ENCODE peak calls at places on chromosome 1, in four cellular contexts. Z is NB4, A is esophagus squamous epithelium, H is testis. W is an unnamed sample.
A peak's percentile ranks its signal among the peaks of the same experiment; 100 is the strongest.

GRCh38 chr1:101130673-101131072 is 105.1 kb upstream of the DPH5 start:
- DNase-seq in Z (no peak), A (no peak), H (no peak), W (no peak)

GRCh38 chr1:151968058-151968457 is 25.6 kb downstream of the S100A10 start:
- DNase-seq in Z (peak; percentile 72), A (no peak), H (peak; percentile 42), W (peak; percentile 53)

GRCh38 chr1:39694026-39694425 is 2.8 kb upstream of the HPCAL4 start:
- DNase-seq in Z (no peak), A (no peak), H (no peak), W (no peak)

GRCh38 chr1:5904551-5904950 is 87.7 kb downstream of the NPHP4 start:
- DNase-seq in Z (no peak), A (no peak), H (no peak), W (no peak)

GRCh38 chr1:48236716-48237470 is 14.4 kb downstream of the SLC5A9 start:
- DNase-seq in Z (peak; percentile 37), A (no peak), H (no peak), W (no peak)

GRCh38 chr1:160114085-160114484 is 1.5 kb upstream of the ATP1A2 start:
- DNase-seq in Z (no peak), A (no peak), H (no peak), W (no peak)

GRCh38 chr1:52424757-52425265 is 20.4 kb downstream of the PRPF38A start:
- DNase-seq in Z (peak; percentile 57), A (no peak), H (no peak), W (no peak)

GRCh38 chr1:220874201-220874655 is 5.0 kb upstream of the HLX start:
- DNase-seq in Z (peak; percentile 61), A (no peak), H (no peak), W (peak; percentile 55)

GRCh38 chr1:107652976-107653375 is 312.0 kb downstream of the VAV3 start:
- DNase-seq in Z (no peak), A (no peak), H (no peak), W (no peak)

GRCh38 chr1:67803380-67804279 is 29.6 kb downstream of the GNG12 start:
- DNase-seq in Z (no peak), A (no peak), H (no peak), W (no peak)

GRCh38 chr1:42172394-42173133 is 8.0 kb upstream of the GUCA2A start:
- DNase-seq in Z (no peak), A (no peak), H (peak; percentile 45), W (peak; percentile 56)

GRCh38 chr1:14778882-14779594 is 180.6 kb downstream of the KAZN start:
- DNase-seq in Z (peak; percentile 88), A (no peak), H (peak; percentile 48), W (peak; percentile 47)

GRCh38 chr1:44377925-44378784 is 23.1 kb upstream of the ERI3 start:
- DNase-seq in Z (peak; percentile 61), A (no peak), H (peak; percentile 57), W (peak; percentile 57)

GRCh38 chr1:98133151-98133550 is 212.3 kb upstream of the DPYD start:
- DNase-seq in Z (no peak), A (no peak), H (no peak), W (no peak)

GRCh38 chr1:79059361-79059760 is 52.8 kb upstream of the ADGRL4 start:
- DNase-seq in Z (no peak), A (no peak), H (no peak), W (no peak)

GRCh38 chr1:221458430-221459156 is 283.3 kb downstream of the DUSP10 start:
- DNase-seq in Z (no peak), A (no peak), H (no peak), W (no peak)

GRCh38 chr1:203650012-203650836 is 23.6 kb downstream of the ATP2B4 start:
- DNase-seq in Z (peak; percentile 68), A (no peak), H (peak; percentile 63), W (peak; percentile 92)

GRCh38 chr1:221667504-221667903 is 74.4 kb downstream of the DUSP10 start:
- DNase-seq in Z (peak; percentile 81), A (no peak), H (no peak), W (no peak)

GRCh38 chr1:29394521-29394921 is 158.2 kb downstream of the PTPRU start:
- DNase-seq in Z (no peak), A (no peak), H (peak; percentile 10), W (no peak)

GRCh38 chr1:165827199-165828102 is at the start of gene UCK2:
- DNase-seq in Z (peak; percentile 88), A (no peak), H (peak; percentile 82), W (peak; percentile 87)
- TF ChIP-seq POLR2A in Z (peak; percentile 49), A (peak; percentile 60), H (no peak), W (peak; percentile 78)

DNA sequence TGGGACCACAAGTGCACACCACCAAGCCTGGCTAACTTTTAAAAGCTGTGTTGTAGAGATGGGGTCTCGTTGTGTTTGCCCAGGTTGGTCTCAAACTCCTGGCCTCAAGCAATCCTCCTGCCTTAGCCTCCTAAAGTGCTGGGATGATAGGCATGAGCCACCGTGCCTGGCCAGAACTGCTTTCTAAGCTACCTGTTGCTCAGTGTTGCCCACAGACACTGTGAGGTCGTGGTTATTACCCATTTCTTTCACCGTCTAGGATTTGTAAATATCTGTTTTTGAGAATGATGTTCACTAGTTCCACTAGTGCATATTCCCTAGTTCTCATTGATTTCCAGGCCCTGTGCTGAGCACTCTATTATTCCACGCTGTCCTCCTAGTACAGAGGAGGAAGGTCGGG is 51.4 kb upstream of the FAM89A start:
- DNase-seq in Z (no peak), A (no peak), H (no peak), W (no peak)
- TF ChIP-seq POLR2A in Z (no peak), A (no peak), H (no peak), W (no peak)

GRCh38 chr1:45550401-45551305 is at the start of gene AKR1A1:
- DNase-seq in Z (peak; percentile 93), A (peak; percentile 47), H (peak; percentile 90), W (peak; percentile 91)
- TF ChIP-seq POLR2A in Z (peak; percentile 96), A (peak; percentile 41), H (no peak), W (peak; percentile 66)

GRCh38 chr1:155931332-155932038 is 2.7 kb downstream of the KHDC4 start:
- DNase-seq in Z (no peak), A (no peak), H (no peak), W (no peak)
- TF ChIP-seq POLR2A in Z (no peak), A (no peak), H (no peak), W (no peak)

W was measured in body of pancreas.